ENCODE peak calls at places on chromosomes 4 and X, in five cellular contexts. S is PC-3, W is endothelial cell, X is Daoy, U is T-helper 9 cell. G is an unnamed sample.

GRCh38 chr4:8861576-8862279 is 9.9 kb downstream of the HMX1 start:
- DNase-seq in S (no peak), U (no peak), W (no peak), X (no peak), G (no peak)

GRCh38 chr4:124278477-124278876 is 434.1 kb downstream of the ANKRD50 start:
- DNase-seq in X (peak; percentile 2), W (no peak), S (peak; percentile 69), U (no peak), G (no peak)

GRCh38 chr4:72529144-72529822 is 39.7 kb downstream of the ADAMTS3 start:
- DNase-seq in S (no peak), U (no peak), X (no peak), W (no peak), G (no peak)

GRCh38 chr4:54229631-54230478 is 762 bp downstream of the PDGFRA start:
- DNase-seq in W (peak; percentile 50), X (peak; percentile 14), U (no peak), S (no peak), G (no peak)

GRCh38 chr4:176413171-176413570 is 93.4 kb downstream of the SPCS3 start:
- DNase-seq in X (no peak), W (no peak), S (no peak), U (no peak), G (no peak)

GRCh38 chr4:10421344-10422055 is 35.7 kb downstream of the ZNF518B start:
- DNase-seq in U (no peak), S (peak; percentile 7), W (no peak), X (peak; percentile 24), G (no peak)

GRCh38 chr4:158823461-158823873 is 54.6 kb downstream of the FNIP2 start:
- DNase-seq in S (no peak), X (no peak), W (no peak), U (no peak), G (no peak)

GRCh38 chr4:123640271-123640670 is 243.7 kb downstream of the SPRY1 start:
- DNase-seq in S (peak; percentile 79), X (no peak), U (no peak), W (no peak), G (no peak)

GRCh38 chrX:112746812-112747630 is 67.3 kb upstream of the LHFPL1 start:
- DNase-seq in W (no peak), U (no peak), S (no peak), X (peak; percentile 10), G (no peak)

GRCh38 chr4:144562019-144562740 is 83.8 kb upstream of the HHIP start:
- DNase-seq in S (no peak), U (no peak), W (peak; percentile 26), X (no peak), G (no peak)

GRCh38 chrX:107599371-107599970 is 28.8 kb upstream of the PRPS1 start:
- DNase-seq in S (no peak), W (no peak), U (no peak), X (no peak), G (no peak)

GRCh38 chr4:145523117-145523516 is 41.5 kb downstream of the SMAD1 start:
- DNase-seq in W (no peak), X (no peak), U (no peak), S (peak; percentile 42), G (no peak)

GRCh38 chrX:23503835-23504539 is 163.3 kb upstream of the PRDX4 start:
- DNase-seq in U (no peak), W (no peak), S (peak; percentile 96), X (peak; percentile 91), G (no peak)

GRCh38 chr4:85318415-85318814 is 156.5 kb upstream of the ARHGAP24 start:
- DNase-seq in X (no peak), W (no peak), U (no peak), S (peak; percentile 19), G (no peak)

GRCh38 chr4:103719320-103720204 is at the start of gene TACR3:
- DNase-seq in W (peak; percentile 36), X (no peak), S (no peak), U (no peak), G (no peak)

GRCh38 chrX:155966876-155967275 is 30.6 kb upstream of the IL9R start:
- DNase-seq in X (peak; percentile 22), S (peak; percentile 59), U (no peak), W (no peak), G (no peak)